ENCODE peak calls at places on chromosome 14, in eight cellular contexts. N, R, A, Y, Q, S, E and U are unnamed samples.

GRCh38 chr14:105849933-105850626 is 323.7 kb downstream of the TMEM121 start:
- DNase-seq in N (no peak), R (no peak), A (no peak), Y (no peak), Q (no peak), S (no peak), E (no peak), U (no peak)

GRCh38 chr14:34750233-34750632 is 35.8 kb upstream of the CFL2 start:
- DNase-seq in N (no peak), R (no peak), A (no peak), Y (no peak), Q (no peak), S (no peak), E (no peak), U (no peak)

GRCh38 chr14:48725001-48725734 is 861.0 kb downstream of the RPS29 start:
- DNase-seq in N (no peak), R (no peak), A (no peak), Y (no peak), Q (no peak), S (no peak), E (no peak), U (no peak)

GRCh38 chr14:105064001-105064400 is 1.2 kb downstream of the GPR132 start:
- DNase-seq in N (no peak), R (no peak), A (no peak), Y (no peak), Q (no peak), S (no peak), E (no peak), U (no peak)

GRCh38 chr14:91873476-91874265 is 6.3 kb upstream of the TC2N start:
- DNase-seq in N (no peak), R (no peak), A (no peak), Y (no peak), Q (no peak), S (no peak), E (peak; percentile 69), U (no peak)

GRCh38 chr14:78029471-78030372 is 140.5 kb upstream of the NRXN3 start:
- DNase-seq in N (no peak), R (no peak), A (no peak), Y (peak; percentile 9), Q (no peak), S (no peak), E (no peak), U (no peak)

GRCh38 chr14:75909630-75910029 is 72.2 kb downstream of the TGFB3 start:
- DNase-seq in N (no peak), R (no peak), A (no peak), Y (no peak), Q (no peak), S (no peak), E (no peak), U (no peak)

GRCh38 chr14:99425272-99425681 is 55.4 kb downstream of the SETD3 start:
- DNase-seq in N (no peak), R (no peak), A (no peak), Y (no peak), Q (no peak), S (peak; percentile 49), E (no peak), U (no peak)

GRCh38 chr14:76376878-76377523 is 1.1 kb downstream of the ESRRB start:
- DNase-seq in N (no peak), R (no peak), A (no peak), Y (no peak), Q (no peak), S (no peak), E (no peak), U (no peak)

GRCh38 chr14:71592361-71592760 is 339.9 kb upstream of the RGS6 start:
- DNase-seq in N (no peak), R (no peak), A (no peak), Y (no peak), Q (no peak), S (no peak), E (no peak), U (no peak)

GRCh38 chr14:85195872-85196477 is 334.0 kb upstream of the FLRT2 start:
- DNase-seq in N (peak; percentile 8), R (no peak), A (no peak), Y (peak; percentile 47), Q (no peak), S (no peak), E (no peak), U (no peak)

GRCh38 chr14:59344711-59345455 is 120.3 kb downstream of the GPR135 start:
- DNase-seq in N (no peak), R (no peak), A (no peak), Y (no peak), Q (no peak), S (no peak), E (no peak), U (no peak)

GRCh38 chr14:59339526-59339925 is 125.7 kb downstream of the GPR135 start:
- DNase-seq in N (no peak), R (no peak), A (no peak), Y (no peak), Q (no peak), S (no peak), E (no peak), U (no peak)

GRCh38 chr14:59343585-59343984 is 121.6 kb downstream of the GPR135 start:
- DNase-seq in N (no peak), R (peak; percentile 48), A (no peak), Y (no peak), Q (peak; percentile 49), S (no peak), E (no peak), U (no peak)

GRCh38 chr14:59342108-59342507 is 123.1 kb downstream of the GPR135 start:
- DNase-seq in N (no peak), R (no peak), A (no peak), Y (no peak), Q (no peak), S (no peak), E (no peak), U (no peak)

GRCh38 chr14:59342516-59343484 is 122.4 kb downstream of the GPR135 start:
- DNase-seq in N (no peak), R (peak; percentile 45), A (no peak), Y (no peak), Q (peak; percentile 38), S (peak; percentile 60), E (no peak), U (no peak)
- H3K4me1 ChIP-seq in N (no peaks in the 10 kb centered on the region), R (peaks cover 76% of the 10 kb centered on the region), A (peaks cover 29% of the 10 kb centered on the region), Y (peaks cover 22% of the 10 kb centered on the region), Q (peaks cover 50% of the 10 kb centered on the region), S (peaks cover 9% of the 10 kb centered on the region), E (no peaks in the 10 kb centered on the region), U (peaks cover 41% of the 10 kb centered on the region)

DNA sequence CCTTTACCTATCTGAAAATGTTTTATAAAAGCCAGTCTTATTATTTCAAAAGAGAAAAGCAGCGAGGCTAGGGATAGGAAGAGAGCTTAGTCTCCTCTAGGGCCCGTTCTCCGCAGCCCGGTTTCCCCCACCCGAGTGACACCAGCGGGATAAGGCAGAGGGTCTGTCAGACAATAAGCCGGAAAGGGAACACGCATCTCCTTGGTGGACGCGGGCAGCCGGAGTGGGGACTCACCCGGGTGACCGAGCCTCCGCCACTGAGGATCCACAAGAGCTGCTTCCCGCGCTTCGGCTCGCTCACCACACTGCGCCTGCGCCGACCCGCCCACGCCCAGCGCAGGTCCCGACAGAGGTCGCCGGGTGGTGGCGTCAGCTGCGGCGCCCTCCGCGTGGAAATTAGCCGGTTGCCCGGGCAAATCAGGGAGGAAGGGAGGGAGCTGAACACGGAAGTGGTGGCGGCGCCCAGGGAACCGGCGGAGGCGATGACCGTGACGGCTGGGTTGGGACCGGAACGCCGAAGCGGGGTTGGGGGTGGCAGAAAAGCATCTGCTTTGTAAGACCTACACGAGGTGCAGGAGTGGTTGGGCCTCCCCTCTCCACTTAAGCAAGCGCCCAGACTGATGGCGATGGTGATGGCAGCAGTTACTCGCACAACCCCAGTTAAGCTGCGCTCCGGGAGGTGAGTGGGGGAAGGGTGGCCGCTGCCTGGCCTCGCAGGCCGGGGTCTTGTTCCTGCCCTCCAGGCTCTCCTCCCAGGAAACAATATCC is at the start of the genes SOCS4 and WDHD1:
- DNase-seq in N (peak; percentile 96), R (peak; percentile 95), A (peak; percentile 97), Y (peak; percentile 95), Q (peak; percentile 97), S (peak; percentile 95), E (peak; percentile 95), U (peak; percentile 63)
- H3K4me1 ChIP-seq in N (peaks cover 52% of the 10 kb centered on the region), R (peaks cover 59% of the 10 kb centered on the region), A (peaks cover 20% of the 10 kb centered on the region), Y (peaks cover 35% of the 10 kb centered on the region), Q (peaks cover 41% of the 10 kb centered on the region), S (peaks cover 12% of the 10 kb centered on the region), E (peaks cover 8% of the 10 kb centered on the region), U (peaks cover 19% of the 10 kb centered on the region)

GRCh38 chr14:52950898-52951729 is at the start of gene FERMT2:
- DNase-seq in N (peak; percentile 86), R (peak; percentile 92), A (peak; percentile 94), Y (peak; percentile 92), Q (peak; percentile 92), S (peak; percentile 92), E (peak; percentile 40), U (no peak)
- H3K4me1 ChIP-seq in N (peaks cover 25% of the 10 kb centered on the region), R (peaks cover 60% of the 10 kb centered on the region), A (peaks cover 27% of the 10 kb centered on the region), Y (peaks cover 21% of the 10 kb centered on the region), Q (peaks cover 44% of the 10 kb centered on the region), S (peaks cover 7% of the 10 kb centered on the region), E (peaks cover 6% of the 10 kb centered on the region), U (peaks cover 14% of the 10 kb centered on the region)

DNA sequence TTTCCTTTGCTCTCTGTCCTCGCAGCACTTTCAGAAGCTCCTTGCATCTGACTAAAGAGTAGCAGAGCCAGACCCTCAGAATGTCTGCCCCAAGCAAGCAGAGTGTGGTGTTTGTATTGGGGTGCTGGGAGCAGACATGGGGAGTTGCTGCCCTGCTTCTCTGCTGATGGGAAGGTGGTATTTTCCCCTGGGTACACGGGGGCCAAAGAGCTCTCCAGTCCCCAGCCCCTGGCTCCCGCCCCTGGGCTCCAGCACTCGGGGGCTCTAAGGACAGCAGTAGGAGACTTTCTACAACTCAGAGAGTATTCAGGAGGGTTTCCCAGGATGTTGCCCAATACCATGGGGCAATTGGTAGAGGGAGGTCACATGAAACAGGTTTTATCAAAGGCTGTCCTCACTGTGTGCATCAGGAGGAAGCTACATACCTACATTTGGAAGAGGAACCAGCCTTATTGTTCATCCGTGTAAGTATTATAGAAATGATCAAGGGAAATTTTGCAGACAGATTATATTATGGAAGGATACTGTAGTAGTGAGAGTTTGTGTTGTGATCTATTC is 50.3 kb downstream of the DAD1 start:
- DNase-seq in N (no peak), R (no peak), A (no peak), Y (no peak), Q (no peak), S (no peak), E (no peak), U (no peak)
- H3K4me1 ChIP-seq in N (peaks cover 20% of the 10 kb centered on the region), R (peaks cover 32% of the 10 kb centered on the region), A (peaks cover 23% of the 10 kb centered on the region), Y (peaks cover 14% of the 10 kb centered on the region), Q (peaks cover 24% of the 10 kb centered on the region), S (no peaks in the 10 kb centered on the region), E (peaks cover 95% of the 10 kb centered on the region), U (peaks cover 32% of the 10 kb centered on the region)

DNA sequence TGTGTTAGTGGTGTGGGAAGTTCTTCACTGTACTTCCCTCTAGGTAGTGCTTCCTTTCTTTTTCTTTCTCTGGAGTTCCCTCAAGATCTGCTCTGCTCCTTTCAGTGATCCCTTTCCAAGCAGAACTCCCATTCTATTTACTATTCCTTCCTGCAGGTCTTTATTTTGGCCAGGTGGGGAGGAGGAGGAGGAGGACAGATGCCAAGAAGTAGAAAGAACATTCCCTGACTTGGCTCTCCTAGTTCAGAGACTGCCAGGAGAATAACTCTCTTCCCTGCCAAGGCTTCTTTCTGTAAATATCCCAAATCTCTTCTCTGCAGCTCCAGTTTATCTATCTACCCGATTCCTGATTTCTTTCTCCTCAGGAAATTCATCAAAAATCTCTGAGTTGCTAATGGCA is 229.7 kb upstream of the TMEM260 start:
- DNase-seq in N (no peak), R (no peak), A (no peak), Y (no peak), Q (no peak), S (no peak), E (no peak), U (no peak)
- H3K4me1 ChIP-seq in N (no peaks in the 10 kb centered on the region), R (no peaks in the 10 kb centered on the region), A (no peaks in the 10 kb centered on the region), Y (peaks cover 9% of the 10 kb centered on the region), Q (no peaks in the 10 kb centered on the region), S (no peaks in the 10 kb centered on the region), E (no peaks in the 10 kb centered on the region), U (no peaks in the 10 kb centered on the region)

GRCh38 chr14:60642270-60642789 is 6.9 kb downstream of the SIX1 start:
- DNase-seq in N (no peak), R (no peak), A (no peak), Y (no peak), Q (no peak), S (no peak), E (no peak), U (no peak)
- H3K4me1 ChIP-seq in N (peaks cover 13% of the 10 kb centered on the region), R (peaks cover 39% of the 10 kb centered on the region), A (peaks cover 39% of the 10 kb centered on the region), Y (peaks cover 34% of the 10 kb centered on the region), Q (peaks cover 30% of the 10 kb centered on the region), S (no peaks in the 10 kb centered on the region), E (peaks cover 18% of the 10 kb centered on the region), U (peaks cover 5% of the 10 kb centered on the region)